ENCODE peak calls at places on chromosomes 5 and 9, in eight cellular contexts. U, T, A, M, G, Y, Q and D are unnamed samples.

GRCh38 chr9:127004946-127005769 is 90.6 kb downstream of the RALGPS1 start:
- DNase-seq in U (peak), A (peak), Q (peak), M (no peak), G (peak), Y (no peak), T (peak), D (no peak)

GRCh38 chr5:158050401-158050800 is 191.5 kb upstream of the CLINT1 start:
- DNase-seq in U (no peak), T (no peak), Q (no peak), M (no peak), Y (no peak), A (no peak), G (no peak), D (no peak)

GRCh38 chr5:146789712-146790660 is 88.6 kb downstream of the PPP2R2B start:
- DNase-seq in Y (no peak), U (no peak), M (no peak), G (no peak), T (no peak), A (no peak), Q (no peak), D (no peak)

GRCh38 chr5:77145666-77146065 is 58.6 kb upstream of the ZBED3 start:
- DNase-seq in M (peak), Q (no peak), A (peak), Y (no peak), G (no peak), T (peak), U (peak), D (no peak)

GRCh38 chr5:127871448-127872153 is 168.4 kb downstream of the CCDC192 start:
- DNase-seq in Y (no peak), U (peak), M (peak), Q (no peak), A (peak), G (no peak), T (peak), D (no peak)

GRCh38 chr9:92964607-92964975 is 17.3 kb downstream of the FGD3 start:
- DNase-seq in Y (no peak), U (no peak), G (no peak), Q (peak), A (no peak), M (no peak), T (no peak), D (no peak)

GRCh38 chr5:75052461-75053285 is at the start of gene GCNT4:
- DNase-seq in G (peak), Q (peak), U (no peak), Y (peak), T (peak), A (peak), M (peak), D (peak)

GRCh38 chr5:17365326-17365725 is 132.7 kb upstream of the TAF11L2 start:
- DNase-seq in U (no peak), T (no peak), Y (no peak), Q (no peak), A (no peak), M (no peak), G (no peak), D (no peak)

GRCh38 chr5:35478856-35479682 is 138.6 kb upstream of the SPEF2 start:
- DNase-seq in T (peak), A (peak), Q (no peak), Y (no peak), G (peak), M (peak), U (no peak), D (no peak)